ENCODE peak calls at places on chromosome 14, in seven cellular contexts. Y is IMR-90; C is stimulated activated CD8-positive, alpha-beta memory T cell treated with anti-CD3 and anti-CD28 coated beads, Interleukin-4, amount 100 ng/mL, for 4 hours; F is NCI-H1694; Z is COR-L47; R is GM18507; N is KBM-7. W is an unnamed sample.

GRCh38 chr14:75229923-75230792 is 48.5 kb upstream of the FOS start:
- DNase-seq in N (peak; percentile 67), Z (peak; percentile 76), R (no peak), C (peak; percentile 10), Y (peak; percentile 34), F (no peak), W (no peak)

GRCh38 chr14:92589213-92589852 is 75.8 kb downstream of the RIN3 start:
- DNase-seq in R (no peak), Z (peak; percentile 35), N (no peak), F (no peak), Y (peak; percentile 52), C (no peak), W (peak; percentile 10)

GRCh38 chr14:103731481-103731880 is 15.9 kb downstream of the ZFYVE21 start:
- DNase-seq in R (no peak), C (no peak), F (no peak), Z (no peak), Y (no peak), N (no peak), W (no peak)

GRCh38 chr14:100132161-100132902 is 27.1 kb downstream of the DEGS2 start:
- DNase-seq in Z (no peak), C (no peak), Y (no peak), R (no peak), F (no peak), N (no peak), W (no peak)

GRCh38 chr14:102248121-102248520 is 56.8 kb downstream of the MOK start:
- DNase-seq in Y (peak; percentile 20), C (no peak), R (no peak), F (no peak), Z (peak; percentile 50), N (no peak), W (peak; percentile 40)

GRCh38 chr14:50545618-50546017 is 13.2 kb upstream of the MAP4K5 start:
- DNase-seq in N (no peak), C (no peak), Y (no peak), Z (no peak), F (peak; percentile 49), R (no peak), W (no peak)

GRCh38 chr14:23174266-23174665 is 9.2 kb downstream of the SLC7A8 start:
- DNase-seq in R (no peak), Z (no peak), Y (peak; percentile 48), C (no peak), N (no peak), F (no peak), W (no peak)

GRCh38 chr14:45716506-45716905 is 463.5 kb upstream of the MIS18BP1 start:
- DNase-seq in C (no peak), R (no peak), Z (peak; percentile 22), Y (no peak), F (peak; percentile 4), N (peak; percentile 5), W (peak; percentile 33)

GRCh38 chr14:61569783-61570182 is 125.5 kb upstream of the HIF1A start:
- DNase-seq in Y (peak; percentile 73), C (no peak), F (no peak), Z (no peak), N (peak; percentile 65), R (no peak), W (no peak)

GRCh38 chr14:76910371-76910890 is 84.2 kb downstream of the LRRC74A start:
- DNase-seq in F (no peak), Y (no peak), C (no peak), Z (no peak), N (no peak), R (no peak), W (no peak)

GRCh38 chr14:102942069-102942468 is 19.6 kb downstream of the AMN start:
- DNase-seq in R (no peak), N (no peak), F (no peak), C (no peak), Y (no peak), Z (no peak), W (no peak)

GRCh38 chr14:53542692-53543091 is 389.6 kb upstream of the DDHD1 start:
- DNase-seq in Z (peak; percentile 37), R (no peak), N (no peak), C (no peak), F (peak; percentile 50), Y (peak; percentile 28), W (peak; percentile 84)

GRCh38 chr14:100203962-100204834 is 34.7 kb upstream of the YY1 start:
- DNase-seq in N (no peak), F (no peak), R (no peak), Y (peak; percentile 50), C (no peak), Z (no peak), W (no peak)

GRCh38 chr14:101537286-101537685 is 24.0 kb upstream of the DIO3 start:
- DNase-seq in C (no peak), Z (no peak), Y (no peak), N (no peak), F (no peak), R (no peak), W (no peak)

GRCh38 chr14:63938198-63939005 is 85.6 kb downstream of the SYNE2 start:
- DNase-seq in N (no peak), C (no peak), R (no peak), Z (no peak), Y (peak; percentile 2), F (no peak), W (no peak)

GRCh38 chr14:22265319-22266140 is 323.5 kb downstream of the DAD1 start:
- DNase-seq in Y (peak; percentile 39), C (no peak), R (no peak), Z (no peak), F (no peak), N (peak; percentile 29), W (no peak)

GRCh38 chr14:42980419-42980818 is 1373.7 kb downstream of the LRFN5 start:
- DNase-seq in N (no peak), C (no peak), Y (no peak), R (no peak), F (no peak), Z (peak; percentile 12), W (no peak)

GRCh38 chr14:51680031-51680430 is 28.3 kb downstream of the FRMD6 start:
- DNase-seq in R (no peak), F (no peak), N (no peak), Y (no peak), Z (no peak), C (no peak), W (no peak)

GRCh38 chr14:104224516-104225281 is 86.3 kb downstream of the KIF26A start:
- DNase-seq in C (peak; percentile 35), N (peak; percentile 39), F (peak; percentile 89), R (no peak), Y (no peak), Z (peak; percentile 27), W (no peak)

GRCh38 chr14:92729632-92730358 is 18.6 kb downstream of the LGMN start:
- DNase-seq in N (peak; percentile 64), R (no peak), F (no peak), Y (peak; percentile 96), C (no peak), Z (no peak), W (no peak)

GRCh38 chr14:101131451-101131916 is 228.0 kb upstream of the RTL1 start:
- DNase-seq in Y (no peak), Z (no peak), N (no peak), R (no peak), F (no peak), C (no peak), W (no peak)

GRCh38 chr14:103343164-103343879 is 9.3 kb downstream of the EIF5 start:
- DNase-seq in R (no peak), F (no peak), Y (no peak), C (no peak), Z (no peak), N (no peak), W (no peak)

GRCh38 chr14:23366163-23366921 is 1.4 kb upstream of the EFS start:
- DNase-seq in R (no peak), F (peak; percentile 87), N (no peak), Y (peak; percentile 72), Z (no peak), C (no peak), W (no peak)

GRCh38 chr14:79961197-79961596 is 250.1 kb downstream of the DIO2 start:
- DNase-seq in N (no peak), Y (no peak), F (no peak), Z (no peak), C (no peak), R (no peak), W (peak; percentile 56)

GRCh38 chr14:92460916-92461579 is 52.5 kb upstream of the RIN3 start:
- DNase-seq in N (peak; percentile 27), C (no peak), F (no peak), R (no peak), Y (peak; percentile 82), Z (no peak), W (no peak)

GRCh38 chr14:22314183-22314820 is 274.7 kb downstream of the DAD1 start:
- DNase-seq in R (peak; percentile 26), Y (peak; percentile 62), N (peak; percentile 68), C (no peak), Z (peak; percentile 28), F (peak; percentile 44), W (peak; percentile 45)

GRCh38 chr14:68283378-68284123 is 464.0 kb downstream of the RAD51B start:
- DNase-seq in Z (no peak), R (no peak), C (peak; percentile 22), Y (no peak), N (no peak), F (no peak), W (no peak)

GRCh38 chr14:49769171-49769570 is 1.2 kb downstream of the KLHDC2 start:
- DNase-seq in N (no peak), Y (peak; percentile 52), C (no peak), F (no peak), R (no peak), Z (no peak), W (no peak)

GRCh38 chr14:67694791-67695393 is 672 bp downstream of the RDH11 start:
- DNase-seq in N (peak; percentile 76), Z (peak; percentile 68), Y (peak; percentile 95), F (peak; percentile 84), R (peak; percentile 83), C (peak; percentile 38), W (peak; percentile 75)

GRCh38 chr14:67729072-67729561 is 27.4 kb downstream of the RDH12 start:
- DNase-seq in C (no peak), Z (no peak), F (no peak), R (no peak), N (no peak), Y (no peak), W (no peak)

GRCh38 chr14:22552827-22553076 is 36.3 kb downstream of the DAD1 start:
- DNase-seq in R (no peak), Z (no peak), Y (no peak), F (no peak), C (no peak), N (no peak), W (no peak)

GRCh38 chr14:22882064-22882463 is 958 bp upstream of the REM2 start:
- DNase-seq in R (no peak), Y (no peak), F (no peak), N (no peak), C (no peak), Z (no peak), W (no peak)

GRCh38 chr14:71541973-71542730 is 390.1 kb upstream of the RGS6 start:
- DNase-seq in N (no peak), F (no peak), Z (no peak), R (no peak), Y (no peak), C (no peak), W (no peak)

W was measured in NCI-H1417.